ENCODE peak calls at places on chromosomes 13 and 19, in eight cellular contexts. G, J, P, M, S, B, A and U are unnamed samples.

GRCh38 chr19:18723871-18724377 is 40.4 kb downstream of the CRTC1 start:
- DNase-seq in A (no peak), B (no peak), M (no peak), P (no peak), G (no peak), S (no peak), J (no peak), U (no peak)

GRCh38 chr19:20278342-20278741 is 111.3 kb downstream of the ZNF486 start:
- DNase-seq in A (no peak), J (no peak), P (no peak), G (no peak), M (peak; percentile 28), S (peak; percentile 22), B (no peak), U (no peak)

GRCh38 chr13:83731113-83731512 is 151.2 kb downstream of the SLITRK1 start:
- DNase-seq in A (no peak), P (no peak), G (no peak), J (no peak), S (no peak), B (no peak), M (no peak), U (no peak)

GRCh38 chr13:103953859-103954258 is 887.6 kb upstream of the SLC10A2 start:
- DNase-seq in S (no peak), G (no peak), B (no peak), J (no peak), M (no peak), P (no peak), A (no peak), U (no peak)

GRCh38 chr13:72403396-72404010 is 323.9 kb downstream of the MZT1 start:
- DNase-seq in M (no peak), B (no peak), A (no peak), J (no peak), G (no peak), S (no peak), P (no peak), U (no peak)

GRCh38 chr13:22569830-22570229 is 610.9 kb upstream of the SGCG start:
- DNase-seq in G (no peak), B (no peak), S (no peak), J (no peak), M (no peak), P (no peak), A (no peak), U (no peak)

GRCh38 chr13:59533561-59534337 is 630.0 kb downstream of the DIAPH3 start:
- DNase-seq in S (no peak), G (no peak), B (peak; percentile 7), A (no peak), M (no peak), P (no peak), J (no peak), U (no peak)

GRCh38 chr13:49341941-49342340 is 94.2 kb downstream of the CDADC1 start:
- DNase-seq in A (no peak), M (no peak), G (no peak), P (no peak), S (no peak), B (no peak), J (no peak), U (no peak)

GRCh38 chr13:90627813-90628212 is 719.7 kb upstream of the MIR17HG start:
- DNase-seq in A (no peak), P (no peak), G (no peak), S (no peak), M (no peak), B (no peak), J (no peak), U (no peak)

GRCh38 chr19:40592170-40592569 is 9.0 kb upstream of the LTBP4 start:
- DNase-seq in B (peak; percentile 92), P (no peak), J (no peak), G (no peak), M (no peak), A (no peak), S (no peak), U (no peak)

GRCh38 chr13:64704121-64704520 is 2526.0 kb downstream of the PCDH9 start:
- DNase-seq in A (no peak), B (no peak), J (no peak), S (no peak), P (no peak), M (no peak), G (no peak), U (no peak)

DNA sequence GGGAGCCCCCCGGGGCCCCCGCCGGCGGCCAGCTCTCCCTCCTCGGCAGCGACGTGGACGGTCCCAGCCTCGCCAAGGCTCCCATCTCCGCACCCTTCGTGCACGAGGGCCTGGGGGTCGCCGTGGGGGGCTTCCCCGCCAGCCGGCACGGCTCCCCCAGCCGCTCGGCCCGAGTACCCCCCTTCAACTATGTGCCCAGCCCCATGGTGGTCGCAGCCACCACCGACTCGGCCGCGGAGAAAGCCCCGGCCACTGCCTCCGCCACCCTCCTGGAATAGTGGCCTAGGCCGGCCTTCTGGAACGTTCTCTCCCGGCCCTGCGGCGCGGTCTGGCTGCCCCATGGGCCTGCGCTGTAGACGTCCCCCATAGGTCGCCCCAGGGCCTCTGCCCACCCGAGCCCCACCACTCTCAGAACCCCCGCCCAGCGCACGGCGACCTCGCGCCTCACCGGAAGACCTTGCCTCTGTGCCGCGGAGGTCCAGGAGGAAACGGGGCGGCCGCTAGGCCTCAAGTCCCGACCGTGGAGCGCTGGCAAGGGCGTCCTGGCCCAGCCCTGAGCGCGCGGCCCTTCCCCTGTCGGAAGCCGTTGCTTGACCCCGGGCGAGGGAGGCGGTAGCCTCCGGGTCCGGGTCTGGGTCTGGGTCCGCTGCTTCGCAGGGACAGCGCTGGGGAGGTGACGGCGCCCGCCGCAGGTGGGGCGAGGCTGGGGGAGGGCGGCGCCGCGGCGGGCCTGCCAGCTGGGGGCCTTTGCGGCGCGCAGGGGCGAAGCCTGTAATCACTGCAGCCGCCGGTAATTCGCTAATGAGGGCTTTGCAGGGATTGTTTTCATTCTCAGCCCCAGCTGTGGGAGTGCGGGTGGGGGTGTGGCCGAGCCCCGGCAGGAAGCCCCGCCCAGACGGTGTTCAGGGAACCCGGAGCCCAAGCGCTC is 8.8 kb downstream of the C19orf25 start:
- DNase-seq in P (peak; percentile 84), M (peak; percentile 43), A (no peak), G (peak; percentile 75), J (no peak), B (no peak), S (no peak), U (peak; percentile 56)
- H3K4me1 ChIP-seq in P (peaks cover 72% of the 10 kb centered on the region), M (peaks cover 34% of the 10 kb centered on the region), A (peaks cover 61% of the 10 kb centered on the region), G (peaks cover 35% of the 10 kb centered on the region), J (peaks cover 96% of the 10 kb centered on the region), B (peaks cover 7% of the 10 kb centered on the region), S (peaks cover 12% of the 10 kb centered on the region), U (no peaks in the 10 kb centered on the region)

GRCh38 chr19:39403331-39404312 is 3.0 kb upstream of the ZFP36 start:
- DNase-seq in B (peak; percentile 99), A (peak; percentile 89), S (peak; percentile 100), M (peak; percentile 100), P (peak; percentile 99), J (peak; percentile 99), G (peak; percentile 99), U (peak; percentile 95)
- TF ChIP-seq POLR2A in B (no peak), A (peak; percentile 41), S (peak; percentile 64), M (peak; percentile 81), P (peak; percentile 49), J (peak; percentile 75), G (peak; percentile 78), U (peak; percentile 53)

GRCh38 chr19:35908977-35909683 is 1.0 kb upstream of the TYROBP start:
- DNase-seq in J (peak; percentile 73), P (peak; percentile 91), B (no peak), G (no peak), A (peak; percentile 46), S (no peak), M (peak; percentile 40), U (peak; percentile 86)

GRCh38 chr19:35913589-35913988 is 5.5 kb upstream of the TYROBP start:
- DNase-seq in M (no peak), B (no peak), G (no peak), A (no peak), P (no peak), S (no peak), J (no peak), U (no peak)

GRCh38 chr19:35911173-35911572 is 3.1 kb upstream of the TYROBP start:
- DNase-seq in P (no peak), B (no peak), M (no peak), G (no peak), S (no peak), A (no peak), J (no peak), U (no peak)

GRCh38 chr19:35909684-35910035 is 1.6 kb upstream of the TYROBP start:
- DNase-seq in M (no peak), S (no peak), B (no peak), P (no peak), J (no peak), A (no peak), G (no peak), U (no peak)

GRCh38 chr19:35911790-35912189 is 3.7 kb upstream of the TYROBP start:
- DNase-seq in P (no peak), G (no peak), M (no peak), A (no peak), J (no peak), S (no peak), B (peak; percentile 59), U (peak; percentile 80)
- TF ChIP-seq CTCF in P (no peak), G (no peak), M (no peak), A (no peak), J (no peak), S (no peak), B (no peak), U (no peak)

GRCh38 chr19:34188388-34188787 is 16.1 kb downstream of the LSM14A start:
- DNase-seq in M (no peak), P (no peak), A (no peak), G (no peak), J (no peak), B (no peak), S (no peak), U (no peak)
- H3K4me1 ChIP-seq in M (no peaks in the 10 kb centered on the region), P (peaks cover 4% of the 10 kb centered on the region), A (no peaks in the 10 kb centered on the region), G (peaks cover 10% of the 10 kb centered on the region), J (peaks cover 82% of the 10 kb centered on the region), B (peaks cover 76% of the 10 kb centered on the region), S (peaks cover 14% of the 10 kb centered on the region), U (no peaks in the 10 kb centered on the region)

GRCh38 chr13:114235697-114236096 is 1.0 kb downstream of the CDC16 start:
- DNase-seq in J (no peak), A (no peak), S (no peak), P (no peak), M (no peak), G (no peak), B (no peak), U (no peak)

GRCh38 chr13:114234266-114234644 is 442 bp upstream of the CDC16 start:
- DNase-seq in G (no peak), A (no peak), M (no peak), P (no peak), B (no peak), S (no peak), J (no peak), U (no peak)

GRCh38 chr13:114237415-114238112 is 2.9 kb downstream of the CDC16 start:
- DNase-seq in G (no peak), J (no peak), P (no peak), M (no peak), A (no peak), B (no peak), S (no peak), U (no peak)

GRCh38 chr13:114236224-114236623 is 1.5 kb downstream of the CDC16 start:
- DNase-seq in S (no peak), B (no peak), P (no peak), A (no peak), G (no peak), M (no peak), J (no peak), U (no peak)

GRCh38 chr13:114234645-114235421 is at the start of gene CDC16:
- DNase-seq in B (peak; percentile 94), S (peak; percentile 94), M (peak; percentile 85), A (peak; percentile 57), P (peak; percentile 97), G (peak; percentile 95), J (peak; percentile 89), U (peak; percentile 92)
- TF ChIP-seq POLR2A in B (peak; percentile 45), S (no peak), M (no peak), A (peak; percentile 63), P (peak; percentile 77), G (no peak), J (no peak), U (peak; percentile 75)